ENCODE peak calls at places on chromosomes 13 and 19, in eight cellular contexts. J, X, U, N, E, C, O and Y are unnamed samples.

GRCh38 chr13:40220299-40220935 is 446.0 kb downstream of the FOXO1 start:
- ATAC-seq in J (no peak), X (no peak), U (no peak), N (no peak), E (no peak), C (no peak), O (no peak), Y (peak; percentile 12)

GRCh38 chr19:4380254-4380727 is 20.1 kb downstream of the SH3GL1 start:
- ATAC-seq in J (peak; percentile 15), X (no peak), U (peak; percentile 33), N (peak; percentile 24), E (peak; percentile 74), C (peak; percentile 42), O (peak; percentile 17), Y (peak; percentile 32)

GRCh38 chr19:10120538-10121198 is 969 bp upstream of the EIF3G start:
- ATAC-seq in J (peak; percentile 77), X (no peak), U (no peak), N (peak; percentile 30), E (no peak), C (no peak), O (peak; percentile 52), Y (peak; percentile 24)

GRCh38 chr19:45767881-45768643 is 990 bp downstream of the SIX5 start:
- ATAC-seq in J (no peak), X (peak; percentile 23), U (peak; percentile 0), N (no peak), E (peak; percentile 0), C (no peak), O (peak; percentile 4), Y (no peak)

GRCh38 chr13:48222358-48223015 is 10.5 kb upstream of the ITM2B start:
- ATAC-seq in J (peak; percentile 26), X (peak; percentile 17), U (peak; percentile 85), N (peak; percentile 91), E (peak; percentile 88), C (peak; percentile 83), O (peak; percentile 57), Y (peak; percentile 86)

GRCh38 chr13:29449726-29450125 is 145.8 kb downstream of the SLC7A1 start:
- ATAC-seq in J (no peak), X (no peak), U (no peak), N (no peak), E (no peak), C (no peak), O (no peak), Y (no peak)

GRCh38 chr13:59352600-59352999 is 811.1 kb downstream of the DIAPH3 start:
- ATAC-seq in J (no peak), X (no peak), U (no peak), N (no peak), E (no peak), C (no peak), O (no peak), Y (no peak)

GRCh38 chr19:3537438-3538240 is 1.3 kb upstream of the TEKTIP1 start:
- ATAC-seq in J (no peak), X (peak; percentile 62), U (peak; percentile 4), N (peak; percentile 3), E (peak; percentile 7), C (peak; percentile 8), O (peak; percentile 26), Y (no peak)

GRCh38 chr13:82688400-82688999 is 1193.8 kb downstream of the SLITRK1 start:
- ATAC-seq in J (peak; percentile 51), X (no peak), U (no peak), N (no peak), E (no peak), C (peak; percentile 59), O (no peak), Y (no peak)

GRCh38 chr13:20616059-20616797 is 49.3 kb downstream of the IFT88 start:
- ATAC-seq in J (peak; percentile 77), X (peak; percentile 92), U (no peak), N (no peak), E (no peak), C (no peak), O (peak; percentile 88), Y (no peak)

DNA sequence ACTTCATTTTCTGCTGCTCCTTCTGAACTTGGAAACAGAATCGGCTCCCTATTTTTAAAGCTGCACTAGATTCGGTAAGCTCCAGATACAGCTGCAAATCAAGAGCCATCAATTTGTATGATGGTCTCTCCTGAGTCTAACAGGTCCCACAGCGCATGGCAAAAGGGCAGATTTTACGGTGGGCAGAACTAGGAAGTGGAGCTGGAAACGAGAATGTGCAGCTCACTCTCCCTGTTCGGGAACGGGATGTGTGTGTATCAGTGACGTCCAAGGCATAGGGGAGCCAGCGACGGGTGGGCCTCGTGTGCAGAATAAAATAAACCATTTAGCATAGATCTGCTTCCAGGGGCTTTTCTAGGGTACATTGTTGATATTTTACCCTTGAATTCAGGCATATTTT is 74.2 kb downstream of the COL4A1 start:
- ATAC-seq in J (no peak), X (no peak), U (no peak), N (no peak), E (peak; percentile 33), C (peak; percentile 61), O (no peak), Y (peak; percentile 66)
- H3K4me1 ChIP-seq in J (no peaks in the 10 kb centered on the region), X (no peaks in the 10 kb centered on the region), U (peaks cover 31% of the 10 kb centered on the region), N (peaks cover 26% of the 10 kb centered on the region), E (peaks cover 47% of the 10 kb centered on the region), C (no peaks in the 10 kb centered on the region), O (no peaks in the 10 kb centered on the region), Y (peaks cover 29% of the 10 kb centered on the region)

GRCh38 chr19:41801682-41802317 is 5.4 kb downstream of the CEACAM3 start:
- ATAC-seq in J (no peak), X (no peak), U (peak; percentile 63), N (no peak), E (peak; percentile 54), C (no peak), O (no peak), Y (no peak)

GRCh38 chr19:41802770-41803169 is 6.4 kb downstream of the CEACAM3 start:
- ATAC-seq in J (no peak), X (no peak), U (no peak), N (no peak), E (no peak), C (no peak), O (no peak), Y (no peak)

GRCh38 chr19:41799444-41800000 is 3.1 kb downstream of the CEACAM3 start:
- ATAC-seq in J (no peak), X (no peak), U (peak; percentile 39), N (no peak), E (no peak), C (no peak), O (peak; percentile 73), Y (no peak)

GRCh38 chr19:41804327-41804726 is 7.9 kb downstream of the CEACAM3 start:
- ATAC-seq in J (no peak), X (no peak), U (no peak), N (no peak), E (peak; percentile 40), C (no peak), O (no peak), Y (no peak)

GRCh38 chr19:41801031-41801430 is 4.6 kb downstream of the CEACAM3 start:
- ATAC-seq in J (no peak), X (no peak), U (no peak), N (no peak), E (no peak), C (no peak), O (no peak), Y (no peak)
- H3K4me1 ChIP-seq in J (no peaks in the 10 kb centered on the region), X (no peaks in the 10 kb centered on the region), U (peaks cover 7% of the 10 kb centered on the region), N (no peaks in the 10 kb centered on the region), E (no peaks in the 10 kb centered on the region), C (no peaks in the 10 kb centered on the region), O (peaks cover 12% of the 10 kb centered on the region), Y (no peaks in the 10 kb centered on the region)

GRCh38 chr13:79405501-79405830 is 589 bp downstream of the RBM26 start:
- ATAC-seq in J (peak; percentile 21), X (peak; percentile 78), U (peak; percentile 5), N (peak; percentile 5), E (peak; percentile 21), C (peak; percentile 21), O (peak; percentile 46), Y (no peak)

GRCh38 chr13:79405831-79406596 is at the start of gene RBM26:
- ATAC-seq in J (peak; percentile 88), X (peak; percentile 95), U (peak; percentile 93), N (peak; percentile 97), E (peak; percentile 94), C (peak; percentile 90), O (peak; percentile 81), Y (peak; percentile 94)

GRCh38 chr13:79406597-79406908 is 498 bp upstream of the RBM26 start:
- ATAC-seq in J (peak; percentile 51), X (peak; percentile 55), U (peak; percentile 46), N (no peak), E (no peak), C (peak; percentile 54), O (peak; percentile 54), Y (no peak)

GRCh38 chr13:79404361-79404760 is 1.7 kb downstream of the RBM26 start:
- ATAC-seq in J (no peak), X (no peak), U (no peak), N (no peak), E (no peak), C (no peak), O (no peak), Y (no peak)

DNA sequence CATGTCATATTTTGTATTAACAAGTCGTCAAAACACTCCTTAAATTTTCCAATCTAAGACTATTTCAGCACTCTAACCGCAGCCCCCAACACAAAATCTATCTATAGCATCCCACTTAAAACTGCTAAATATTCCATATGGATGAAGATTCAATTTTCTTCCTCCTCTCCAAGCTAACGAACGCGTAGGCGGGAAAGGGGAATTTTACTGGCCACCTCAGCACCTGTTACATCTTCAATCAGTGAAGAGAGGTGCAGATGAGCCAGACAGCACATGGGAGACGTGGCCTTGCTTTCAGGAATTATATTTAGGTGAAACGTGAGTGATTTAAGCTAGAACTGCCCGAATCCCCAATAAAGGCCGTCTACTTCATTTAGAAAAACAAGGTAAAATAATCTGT is 1.1 kb downstream of the RBM26 start:
- ATAC-seq in J (peak; percentile 24), X (no peak), U (no peak), N (no peak), E (no peak), C (no peak), O (no peak), Y (no peak)
- H3K4me1 ChIP-seq in J (peaks cover 24% of the 10 kb centered on the region), X (peaks cover 29% of the 10 kb centered on the region), U (peaks cover 57% of the 10 kb centered on the region), N (peaks cover 2% of the 10 kb centered on the region), E (peaks cover 14% of the 10 kb centered on the region), C (no peaks in the 10 kb centered on the region), O (peaks cover 24% of the 10 kb centered on the region), Y (peaks cover 17% of the 10 kb centered on the region)

GRCh38 chr19:8004723-8005513 is 523 bp downstream of the ELAVL1 start:
- ATAC-seq in J (peak; percentile 21), X (peak; percentile 58), U (peak; percentile 16), N (no peak), E (no peak), C (no peak), O (no peak), Y (peak; percentile 64)

GRCh38 chr19:8001651-8001994 is 3.8 kb downstream of the ELAVL1 start:
- ATAC-seq in J (no peak), X (no peak), U (no peak), N (no peak), E (no peak), C (peak; percentile 5), O (no peak), Y (no peak)

GRCh38 chr19:8004001-8004400 is 1.4 kb downstream of the ELAVL1 start:
- ATAC-seq in J (no peak), X (no peak), U (no peak), N (no peak), E (no peak), C (no peak), O (no peak), Y (no peak)

GRCh38 chr19:8000298-8001038 is 5.0 kb downstream of the ELAVL1 start:
- ATAC-seq in J (no peak), X (no peak), U (no peak), N (no peak), E (no peak), C (peak; percentile 83), O (no peak), Y (no peak)

GRCh38 chr19:8001995-8002849 is 3.2 kb downstream of the ELAVL1 start:
- ATAC-seq in J (peak; percentile 74), X (peak; percentile 72), U (peak; percentile 89), N (peak; percentile 81), E (peak; percentile 82), C (peak; percentile 78), O (peak; percentile 76), Y (peak; percentile 74)
- H3K4me1 ChIP-seq in J (peaks cover 9% of the 10 kb centered on the region), X (peaks cover 30% of the 10 kb centered on the region), U (peaks cover 72% of the 10 kb centered on the region), N (peaks cover 16% of the 10 kb centered on the region), E (peaks cover 35% of the 10 kb centered on the region), C (peaks cover 2% of the 10 kb centered on the region), O (peaks cover 6% of the 10 kb centered on the region), Y (peaks cover 3% of the 10 kb centered on the region)